ENCODE peak calls at places on chromosome X, in eight cellular contexts. G, O, H, N, I, A, B and K are unnamed samples.

GRCh38 chrX:97374266-97374665 is 490.6 kb downstream of the RPA4 start:
- DNase-seq in O (no peak), N (no peak), A (no peak), B (no peak), H (no peak), I (no peak), G (no peak), K (no peak)

GRCh38 chrX:37896491-37896890 is 49.1 kb upstream of the DYNLT3 start:
- DNase-seq in G (no peak), O (no peak), B (no peak), A (no peak), H (no peak), N (no peak), I (no peak), K (no peak)

GRCh38 chrX:140503714-140504351 is 1.0 kb downstream of the SOX3 start:
- DNase-seq in I (no peak), A (no peak), O (no peak), B (peak), N (no peak), G (no peak), H (no peak), K (no peak)

GRCh38 chrX:109848451-109849050 is 115.5 kb upstream of the ACSL4 start:
- DNase-seq in B (no peak), I (no peak), H (no peak), N (no peak), G (no peak), A (peak), O (no peak), K (no peak)

GRCh38 chrX:1520350-1520749 is 16.6 kb downstream of the P2RY8 start:
- DNase-seq in I (no peak), N (no peak), B (no peak), A (no peak), G (no peak), O (no peak), H (no peak), K (no peak)

GRCh38 chrX:15643786-15644559 is 20.6 kb downstream of the CLTRN start:
- DNase-seq in H (no peak), G (no peak), B (no peak), N (no peak), O (no peak), A (no peak), I (no peak), K (no peak)

GRCh38 chrX:68133181-68133580 is 300.1 kb downstream of the OPHN1 start:
- DNase-seq in H (no peak), A (no peak), B (no peak), O (no peak), N (no peak), G (no peak), I (no peak), K (no peak)

GRCh38 chrX:155874571-155875244 is 6.4 kb upstream of the VAMP7 start:
- DNase-seq in A (no peak), I (no peak), H (no peak), N (no peak), O (no peak), B (peak), G (no peak), K (no peak)

GRCh38 chrX:16946971-16947562 is 609 bp downstream of the REPS2 start:
- DNase-seq in N (no peak), O (no peak), G (no peak), H (peak), B (no peak), A (no peak), I (peak), K (peak)

GRCh38 chrX:154430504-154430903 is 2.0 kb downstream of the ATP6AP1 start:
- DNase-seq in B (no peak), H (no peak), O (no peak), I (no peak), N (no peak), G (no peak), A (no peak), K (no peak)

GRCh38 chrX:42366181-42366580 is 411.8 kb downstream of the PPP1R2C start:
- DNase-seq in A (no peak), H (no peak), G (no peak), B (no peak), N (no peak), O (no peak), I (no peak), K (no peak)

GRCh38 chrX:54540289-54540688 is 10.3 kb downstream of the GNL3L start:
- DNase-seq in O (no peak), G (no peak), A (no peak), B (no peak), H (no peak), I (no peak), N (no peak), K (no peak)

GRCh38 chrX:39967348-39967747 is 130.4 kb downstream of the BCOR start:
- DNase-seq in N (no peak), I (no peak), O (no peak), G (no peak), H (no peak), A (no peak), B (no peak), K (no peak)

GRCh38 chrX:109782994-109783711 is 50.1 kb upstream of the ACSL4 start:
- DNase-seq in O (no peak), G (no peak), I (no peak), N (no peak), H (no peak), B (no peak), A (no peak), K (no peak)

GRCh38 chrX:129596077-129596476 is 56.0 kb downstream of the OCRL start:
- DNase-seq in I (no peak), N (no peak), B (no peak), G (no peak), H (no peak), A (no peak), O (no peak), K (no peak)

GRCh38 chrX:30982467-30982866 is 89.4 kb downstream of the FTHL17 start:
- DNase-seq in A (no peak), H (no peak), I (no peak), B (no peak), N (no peak), G (no peak), O (no peak), K (no peak)

GRCh38 chrX:105331244-105331643 is 110.8 kb upstream of the TEX13A start:
- DNase-seq in I (no peak), B (no peak), G (no peak), N (no peak), O (no peak), A (no peak), H (no peak), K (no peak)

GRCh38 chrX:46561931-46562721 is 11.4 kb upstream of the CHST7 start:
- DNase-seq in B (no peak), A (no peak), N (no peak), H (peak), I (peak), O (no peak), G (no peak), K (no peak)

GRCh38 chrX:68146054-68146453 is 287.2 kb downstream of the OPHN1 start:
- DNase-seq in B (no peak), A (peak), I (no peak), O (peak), G (no peak), N (no peak), H (no peak), K (no peak)

GRCh38 chrX:13009256-13009655 is 34.3 kb downstream of the TMSB4X start:
- DNase-seq in I (no peak), A (no peak), O (no peak), G (no peak), N (no peak), B (peak), H (no peak), K (no peak)

GRCh38 chrX:48940404-48940955 is 16.9 kb downstream of the OTUD5 start:
- DNase-seq in B (no peak), H (no peak), I (no peak), A (no peak), N (no peak), G (no peak), O (no peak), K (no peak)

GRCh38 chrX:123140454-123140853 is 43.6 kb upstream of the GRIA3 start:
- DNase-seq in O (no peak), B (no peak), A (no peak), I (no peak), N (no peak), H (no peak), G (no peak), K (no peak)

GRCh38 chrX:40262641-40263560 is 165.1 kb upstream of the BCOR start:
- DNase-seq in N (no peak), B (no peak), O (no peak), I (no peak), A (peak), H (no peak), G (no peak), K (peak)

GRCh38 chrX:42678133-42678532 is 99.8 kb downstream of the PPP1R2C start:
- DNase-seq in B (no peak), N (no peak), H (peak), A (no peak), O (no peak), G (no peak), I (no peak), K (no peak)

GRCh38 chrX:39633293-39633692 is 464.5 kb downstream of the BCOR start:
- DNase-seq in A (no peak), N (no peak), I (no peak), O (no peak), B (no peak), G (no peak), H (no peak), K (no peak)

GRCh38 chrX:39152106-39152649 is 350.9 kb downstream of the MID1IP1 start:
- DNase-seq in O (peak), H (peak), B (peak), G (no peak), A (no peak), N (peak), I (peak), K (no peak)

GRCh38 chrX:149021164-149021563 is 483.9 kb downstream of the IDS start:
- DNase-seq in I (no peak), O (no peak), H (no peak), B (no peak), N (no peak), A (no peak), G (no peak), K (no peak)

GRCh38 chrX:119669424-119670037 is 23.4 kb downstream of the SEPTIN6 start:
- DNase-seq in I (no peak), N (no peak), A (peak), O (no peak), H (peak), G (no peak), B (no peak), K (no peak)

GRCh38 chrX:13659057-13659456 is 6.1 kb downstream of the TCEANC start:
- DNase-seq in H (no peak), B (no peak), I (no peak), A (peak), G (no peak), N (no peak), O (peak), K (no peak)

GRCh38 chrX:110561036-110561435 is 202.4 kb downstream of the RTL9 start:
- DNase-seq in A (no peak), N (no peak), H (no peak), O (no peak), G (no peak), B (no peak), I (no peak), K (no peak)

GRCh38 chrX:100643943-100644587 is at the start of gene SRPX2:
- DNase-seq in I (peak), O (peak), H (no peak), N (no peak), G (peak), B (no peak), A (no peak), K (peak)

GRCh38 chrX:66602381-66602938 is 36.4 kb downstream of the EDA2R start:
- DNase-seq in G (no peak), N (no peak), A (peak), B (no peak), H (no peak), I (no peak), O (no peak), K (no peak)

DNA sequence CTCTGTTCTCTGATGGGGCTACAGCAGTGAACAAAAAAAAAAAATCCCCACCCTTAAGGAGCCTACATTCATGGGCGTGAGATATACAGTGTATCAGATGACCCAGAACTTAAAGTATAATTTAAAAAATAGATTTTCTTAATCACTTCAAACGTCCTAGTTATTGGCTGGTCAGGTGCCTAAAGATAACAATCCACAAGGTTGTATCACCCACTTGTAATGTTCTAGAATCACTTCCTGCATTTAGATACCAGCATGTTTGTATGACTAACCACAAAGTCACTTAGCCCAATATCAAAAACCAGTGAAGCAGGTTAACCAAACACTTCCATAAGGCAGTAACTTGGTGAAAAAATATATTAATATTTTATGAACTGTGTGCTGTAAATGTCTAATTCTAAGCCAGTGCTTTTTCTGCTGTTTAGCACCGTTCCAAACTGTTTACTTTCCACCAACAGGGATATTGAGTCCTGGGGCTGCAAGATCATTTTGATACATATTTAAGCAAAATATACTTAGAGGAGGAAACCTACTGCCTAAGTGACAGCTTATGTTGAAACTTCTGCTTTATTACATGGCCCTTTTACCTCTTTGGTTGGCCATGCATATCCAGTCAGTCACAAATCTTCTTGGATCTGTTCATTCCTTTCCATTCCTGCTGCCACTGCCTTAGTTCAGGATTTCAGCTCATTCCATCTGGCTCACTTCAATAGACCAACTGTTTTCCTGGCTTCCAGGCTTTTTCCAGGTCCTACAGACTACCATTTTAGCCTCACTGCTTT is 43.3 kb downstream of the CD40LG start:
- DNase-seq in A (no peak), I (no peak), G (no peak), H (no peak), N (no peak), O (no peak), B (no peak), K (no peak)
- TF ChIP-seq EP300 in A (no peak), I (no peak), G (no peak), H (no peak), N (no peak), O (no peak), B (no peak), K (no peak)

DNA sequence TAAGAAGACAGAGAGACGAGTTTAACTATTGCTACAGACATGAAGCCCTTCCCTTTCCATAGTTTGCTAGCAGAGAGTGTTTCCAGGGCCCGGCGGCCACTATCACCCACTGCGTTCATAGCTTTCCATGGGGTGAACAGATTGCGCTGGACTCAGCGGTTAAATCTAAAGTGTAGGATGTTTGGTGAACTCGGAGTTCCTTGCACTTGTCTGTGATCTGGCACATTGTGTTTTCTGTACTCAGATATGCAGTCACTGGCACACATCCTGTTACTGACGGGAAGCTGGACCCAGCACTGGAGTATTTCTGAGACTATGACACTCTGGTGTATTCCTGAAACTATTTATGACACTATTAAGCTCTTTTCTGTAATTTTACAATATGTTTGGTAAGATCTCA is 13.9 kb downstream of the CD99 start:
- DNase-seq in I (no peak), B (no peak), O (no peak), G (no peak), N (no peak), A (no peak), H (no peak), K (no peak)
- TF ChIP-seq POLR2A in I (no peak), B (no peak), O (no peak), G (no peak), N (no peak), A (no peak), H (no peak), K (no peak)

GRCh38 chrX:85111347-85111746 is 107.7 kb downstream of the APOOL start:
- DNase-seq in H (no peak), O (no peak), A (no peak), I (no peak), G (no peak), B (no peak), N (no peak), K (no peak)
- TF ChIP-seq EP300 in H (no peak), O (no peak), A (no peak), I (no peak), G (no peak), B (no peak), N (no peak), K (no peak)

GRCh38 chrX:73940893-73941470 is 363.0 kb upstream of the ZCCHC13 start:
- DNase-seq in H (no peak), A (no peak), I (no peak), B (no peak), O (no peak), N (no peak), G (no peak), K (no peak)

GRCh38 chrX:73944582-73944947 is 359.4 kb upstream of the ZCCHC13 start:
- DNase-seq in G (no peak), N (no peak), O (no peak), I (no peak), B (no peak), A (no peak), H (no peak), K (no peak)

GRCh38 chrX:73943572-73943899 is 360.4 kb upstream of the ZCCHC13 start:
- DNase-seq in I (no peak), H (no peak), B (no peak), N (no peak), A (no peak), G (no peak), O (no peak), K (no peak)

GRCh38 chrX:73943900-73944581 is 359.9 kb upstream of the ZCCHC13 start:
- DNase-seq in G (peak), I (peak), N (peak), A (peak), B (peak), O (peak), H (peak), K (peak)
- TF ChIP-seq POLR2A in G (peak), I (peak), N (peak), A (peak), B (peak), O (peak), H (no peak), K (peak)